ENCODE peak calls at places on chromosomes 2 and 18, in five cellular contexts. Y is hepatocyte, F is mammary epithelial cell, G is K562, S is HCT116. K is an unnamed sample.
A peak's percentile ranks its signal among the peaks of the same experiment; 100 is the strongest.

GRCh38 chr2:13056259-13056843 is 339.6 kb downstream of the TRIB2 start:
- DNase-seq in S (no peak), G (no peak), F (no peak), Y (peak; percentile 6), K (no peak)

GRCh38 chr2:152646775-152647174 is 70.5 kb downstream of the PRPF40A start:
- DNase-seq in G (no peak), Y (peak; percentile 46), S (no peak), F (peak; percentile 87), K (no peak)

GRCh38 chr2:188937228-188938220 is 36.6 kb upstream of the COL3A1 start:
- DNase-seq in S (no peak), G (no peak), Y (no peak), F (no peak), K (no peak)

GRCh38 chr18:57864615-57865121 is 61.6 kb upstream of the ATP8B1 start:
- DNase-seq in G (no peak), F (peak; percentile 65), S (no peak), Y (no peak), K (no peak)

GRCh38 chr18:31497404-31497710 is 620 bp upstream of the DSG2 start:
- DNase-seq in G (no peak), S (no peak), F (peak; percentile 6), Y (no peak), K (no peak)

GRCh38 chr18:13566941-13567762 is 159.2 kb downstream of the FAM210A start:
- DNase-seq in G (no peak), Y (no peak), F (peak; percentile 5), S (no peak), K (peak; percentile 55)

GRCh38 chr2:99660616-99661416 is 171.0 kb upstream of the REV1 start:
- DNase-seq in Y (no peak), F (no peak), G (no peak), S (no peak), K (no peak)

GRCh38 chr2:128016620-128017019 is 11.2 kb downstream of the SAP130 start:
- DNase-seq in Y (no peak), G (no peak), F (no peak), S (no peak), K (no peak)

GRCh38 chr2:171811229-171811628 is 82.8 kb downstream of the SLC25A12 start:
- DNase-seq in F (peak; percentile 20), G (no peak), Y (peak; percentile 18), S (peak; percentile 8), K (no peak)

GRCh38 chr18:35376742-35377695 is at the start of gene ZNF396:
- DNase-seq in S (peak; percentile 23), Y (peak; percentile 83), G (peak; percentile 85), F (peak; percentile 24), K (no peak)
- TF ChIP-seq EZH2 in S (no peak), Y (no peak), G (no peak), F (no peak), K (no peak)

GRCh38 chr2:199278099-199278498 is 179.6 kb downstream of the SATB2 start:
- DNase-seq in Y (no peak), G (no peak), S (no peak), F (peak; percentile 2), K (no peak)

GRCh38 chr2:199279146-199279545 is 178.6 kb downstream of the SATB2 start:
- DNase-seq in G (no peak), F (no peak), Y (no peak), S (no peak), K (peak; percentile 66)

DNA sequence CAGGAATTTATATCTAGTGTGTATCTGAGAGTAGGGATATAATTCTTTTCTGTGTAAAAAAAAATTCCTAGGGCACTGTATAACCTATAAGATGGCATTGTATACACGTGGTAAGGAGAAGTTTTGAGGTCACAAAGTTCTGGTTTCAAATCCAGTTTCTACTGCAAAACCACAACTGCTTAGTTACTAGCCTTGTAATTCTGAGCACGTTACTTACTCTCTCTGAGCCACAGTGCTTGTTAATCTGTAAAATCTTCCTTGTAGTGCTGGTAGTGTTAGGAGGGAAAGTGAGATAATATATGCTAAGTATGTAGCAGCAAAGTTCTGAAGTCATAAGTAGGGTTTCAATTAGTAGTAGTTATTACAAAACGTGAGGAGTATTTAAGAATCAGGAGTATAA is 175.4 kb downstream of the SATB2 start:
- DNase-seq in S (no peak), F (no peak), G (no peak), Y (no peak), K (no peak)
- H3K9me3 ChIP-seq in S (no peaks in the 10 kb centered on the region), F (no peaks in the 10 kb centered on the region), G (no peaks in the 10 kb centered on the region), Y (no peaks in the 10 kb centered on the region), K (no peaks in the 10 kb centered on the region)

GRCh38 chr18:41655074-41655473 is 300.0 kb upstream of the PIK3C3 start:
- DNase-seq in F (no peak), S (no peak), G (no peak), Y (peak; percentile 11), K (no peak)
- TF ChIP-seq EZH2 in F (no peak), S (no peak), G (no peak), Y (no peak), K (no peak)

DNA sequence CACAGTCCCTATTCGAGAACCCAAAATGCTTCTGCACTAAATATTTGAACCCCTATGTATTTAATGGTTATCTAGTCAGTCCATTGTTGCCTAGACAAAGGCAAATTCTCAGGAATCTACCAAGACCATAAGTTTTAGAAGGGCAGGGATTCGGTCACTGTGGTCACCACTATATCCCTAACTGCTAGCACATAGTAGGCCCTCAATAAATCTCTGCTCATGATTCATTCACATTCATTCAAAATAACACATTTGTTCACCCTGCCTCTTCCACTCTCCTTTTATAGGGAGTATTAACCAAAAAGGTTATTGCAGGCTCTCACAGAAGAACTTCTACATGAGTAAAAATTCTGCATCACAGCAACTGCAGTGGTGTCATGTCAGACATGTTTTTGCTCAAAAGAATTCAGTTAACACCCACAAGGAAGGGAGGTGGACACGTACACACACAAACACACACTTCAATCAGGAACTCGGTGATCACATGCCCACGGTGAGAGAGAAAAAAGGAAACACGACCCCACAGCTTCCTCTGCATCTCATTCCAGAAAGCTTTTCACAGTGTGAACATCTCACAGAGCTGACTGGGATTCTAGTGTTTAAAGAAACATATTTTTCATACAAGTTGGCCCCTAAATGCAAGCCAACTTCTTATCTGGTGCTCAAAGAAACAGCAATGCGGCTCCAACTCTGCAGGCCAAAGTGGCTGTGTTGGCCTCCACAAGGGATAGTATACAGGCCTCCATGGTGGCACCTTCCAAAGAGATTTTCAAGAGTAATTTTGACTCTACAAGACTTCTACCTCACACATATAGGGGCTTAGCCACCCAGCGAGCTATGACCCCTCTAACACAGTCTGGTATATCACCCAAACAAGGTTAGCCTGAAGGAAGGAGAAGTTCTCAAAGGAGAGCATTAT is 98.0 kb downstream of the ANKRD44 start:
- DNase-seq in G (no peak), F (no peak), Y (no peak), S (no peak), K (no peak)
- H3K9me3 ChIP-seq in G (no peaks in the 10 kb centered on the region), F (no peaks in the 10 kb centered on the region), Y (no peaks in the 10 kb centered on the region), S (no peaks in the 10 kb centered on the region), K (no peaks in the 10 kb centered on the region)

GRCh38 chr18:79637181-79637920 is 42.3 kb upstream of the CTDP1 start:
- DNase-seq in F (no peak), G (no peak), Y (no peak), S (no peak), K (no peak)
- TF ChIP-seq EZH2 in F (no peak), G (no peak), Y (no peak), S (no peak), K (no peak)

GRCh38 chr2:2834530-2835254 is 503.6 kb upstream of the MYT1L start:
- DNase-seq in F (no peak), S (no peak), Y (no peak), G (no peak), K (no peak)
- H3K9me3 ChIP-seq in F (peaks cover 24% of the 10 kb centered on the region), S (no peaks in the 10 kb centered on the region), Y (no peaks in the 10 kb centered on the region), G (no peaks in the 10 kb centered on the region), K (no peaks in the 10 kb centered on the region)

GRCh38 chr2:227717687-227718567 is at the start of gene SLC19A3:
- DNase-seq in G (peak; percentile 66), Y (peak; percentile 95), F (peak; percentile 35), S (no peak), K (no peak)
- TF ChIP-seq EZH2 in G (no peak), Y (no peak), F (no peak), S (no peak), K (no peak)

K was measured in SK-N-MC.